ENCODE peak calls at places on chromosomes 3 and 15, in eight cellular contexts. P, I, V, M, K, B, N and O are unnamed samples.

GRCh38 chr3:129487183-129487867 is 41.1 kb upstream of the RHO start:
- DNase-seq in P (no peak), I (no peak), V (no peak), M (no peak), K (no peak), B (no peak), N (no peak), O (no peak)

GRCh38 chr3:49165771-49166751 is at the start of gene CCDC71:
- DNase-seq in P (peak; percentile 83), I (peak; percentile 72), V (peak; percentile 76), M (peak; percentile 98), K (peak; percentile 89), B (peak; percentile 51), N (peak; percentile 66), O (peak; percentile 63)

GRCh38 chr15:38843736-38844590 is 279.3 kb upstream of the RASGRP1 start:
- DNase-seq in P (no peak), I (no peak), V (no peak), M (peak; percentile 81), K (peak; percentile 26), B (peak; percentile 81), N (no peak), O (no peak)

GRCh38 chr15:23686466-23687142 is 501 bp downstream of the NDN start:
- DNase-seq in P (no peak), I (no peak), V (no peak), M (peak; percentile 53), K (peak; percentile 23), B (peak; percentile 4), N (peak; percentile 21), O (no peak)

GRCh38 chr3:117407317-117407716 is 697.7 kb downstream of the TUSC7 start:
- DNase-seq in P (no peak), I (no peak), V (no peak), M (peak; percentile 39), K (peak; percentile 18), B (peak; percentile 27), N (peak; percentile 13), O (peak; percentile 35)

GRCh38 chr15:78977091-78977571 is 32.3 kb upstream of the CTSH start:
- DNase-seq in P (no peak), I (no peak), V (no peak), M (no peak), K (no peak), B (no peak), N (no peak), O (no peak)

GRCh38 chr3:124461838-124462632 is 268.2 kb upstream of the UMPS start:
- DNase-seq in P (no peak), I (no peak), V (no peak), M (no peak), K (no peak), B (no peak), N (no peak), O (no peak)

GRCh38 chr15:101642361-101642760 is 9.8 kb downstream of the TM2D3 start:
- DNase-seq in P (no peak), I (no peak), V (no peak), M (no peak), K (no peak), B (no peak), N (no peak), O (no peak)

GRCh38 chr3:127734754-127735473 is 62.2 kb downstream of the ABTB1 start:
- DNase-seq in P (peak; percentile 64), I (no peak), V (no peak), M (peak; percentile 95), K (peak; percentile 43), B (peak; percentile 98), N (no peak), O (peak; percentile 68)

GRCh38 chr15:84725001-84725491 is 9.1 kb upstream of the SEC11A start:
- DNase-seq in P (no peak), I (no peak), V (no peak), M (peak; percentile 76), K (no peak), B (peak; percentile 15), N (no peak), O (no peak)

GRCh38 chr15:52652984-52653383 is 26.2 kb downstream of the ATOSA start:
- DNase-seq in P (no peak), I (no peak), V (no peak), M (no peak), K (peak; percentile 18), B (peak; percentile 92), N (no peak), O (no peak)

GRCh38 chr15:36964626-36965025 is 135.7 kb downstream of the MEIS2 start:
- DNase-seq in P (no peak), I (no peak), V (no peak), M (no peak), K (no peak), B (no peak), N (no peak), O (no peak)

GRCh38 chr3:41073190-41073589 is 126.1 kb upstream of the CTNNB1 start:
- DNase-seq in P (no peak), I (no peak), V (no peak), M (no peak), K (no peak), B (no peak), N (no peak), O (peak; percentile 49)

GRCh38 chr15:67077641-67078215 is 12.3 kb downstream of the SMAD3 start:
- DNase-seq in P (no peak), I (no peak), V (no peak), M (peak; percentile 71), K (no peak), B (no peak), N (no peak), O (no peak)

GRCh38 chr3:101248786-101249185 is 71.6 kb downstream of the IMPG2 start:
- DNase-seq in P (no peak), I (no peak), V (no peak), M (no peak), K (no peak), B (no peak), N (peak; percentile 8), O (no peak)

DNA sequence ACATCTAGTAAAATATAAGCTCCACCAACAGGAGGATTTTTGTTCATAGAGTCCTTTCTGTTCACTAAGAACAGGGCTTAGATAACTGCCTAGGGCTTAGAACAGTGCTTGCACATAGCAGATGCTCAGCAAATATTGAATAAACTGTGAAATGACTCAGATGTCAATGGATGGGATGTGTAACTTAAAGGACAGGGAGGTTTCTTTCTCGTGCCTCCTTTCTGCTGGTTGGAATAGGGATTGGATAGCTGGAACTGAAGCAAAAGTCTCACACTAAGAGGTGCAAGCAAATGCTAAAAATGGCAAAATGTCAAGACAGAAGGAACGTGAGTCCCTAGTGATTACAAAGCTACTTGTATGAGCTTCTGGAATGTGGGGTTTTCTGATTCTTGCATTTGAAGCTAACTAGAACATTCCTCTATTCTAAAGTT is 392.8 kb upstream of the WNT5A start:
- DNase-seq in P (no peak), I (no peak), V (no peak), M (no peak), K (no peak), B (peak; percentile 65), N (no peak), O (peak; percentile 33)
- TF ChIP-seq CTCF in P (no peak), I (no peak), V (no peak), M (no peak), K (no peak), B (no peak), N (no peak), O (no peak)

DNA sequence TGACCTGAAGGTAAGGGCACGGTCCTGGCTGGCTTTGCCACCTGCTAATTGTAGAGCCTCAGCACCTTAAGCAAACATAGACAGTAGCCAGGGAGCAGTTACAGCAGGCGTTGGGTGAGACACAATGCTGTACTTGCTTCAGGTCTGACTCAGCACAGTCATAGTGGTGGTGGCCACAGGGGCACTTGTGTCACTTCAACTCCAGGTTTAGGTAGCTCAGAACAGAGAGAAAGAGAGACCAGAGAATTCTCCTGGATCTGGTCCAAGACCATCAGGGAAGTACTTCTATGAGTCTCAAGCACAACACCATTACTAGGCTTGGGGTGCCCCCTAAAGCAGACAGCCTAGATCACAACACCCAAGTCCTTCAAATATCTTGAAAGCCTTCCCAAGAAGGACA is 204.4 kb downstream of the OTOL1 start:
- DNase-seq in P (no peak), I (no peak), V (no peak), M (no peak), K (peak; percentile 11), B (no peak), N (peak; percentile 4), O (peak; percentile 22)
- TF ChIP-seq CTCF in P (no peak), I (no peak), V (no peak), M (no peak), K (no peak), B (no peak), N (no peak), O (no peak)

GRCh38 chr15:48644827-48645557 is 517 bp downstream of the FBN1 start:
- DNase-seq in P (peak; percentile 50), I (no peak), V (peak; percentile 58), M (peak; percentile 75), K (peak; percentile 53), B (peak; percentile 62), N (peak; percentile 62), O (peak; percentile 50)

GRCh38 chr15:48646364-48646763 is 855 bp upstream of the FBN1 start:
- DNase-seq in P (no peak), I (no peak), V (peak; percentile 31), M (no peak), K (no peak), B (no peak), N (no peak), O (no peak)

GRCh38 chr15:48645558-48646330 is at the start of gene FBN1:
- DNase-seq in P (peak; percentile 74), I (no peak), V (peak; percentile 81), M (peak; percentile 97), K (peak; percentile 84), B (peak; percentile 90), N (peak; percentile 72), O (peak; percentile 59)

GRCh38 chr15:48650931-48651330 is 5.4 kb upstream of the FBN1 start:
- DNase-seq in P (no peak), I (no peak), V (no peak), M (no peak), K (no peak), B (no peak), N (no peak), O (no peak)

GRCh38 chr15:48647963-48648362 is 2.5 kb upstream of the FBN1 start:
- DNase-seq in P (no peak), I (no peak), V (no peak), M (peak; percentile 77), K (no peak), B (peak; percentile 56), N (peak; percentile 34), O (peak; percentile 8)
- TF ChIP-seq CTCF in P (no peak), I (no peak), V (no peak), M (peak; percentile 42), K (peak; percentile 5), B (peak; percentile 38), N (no peak), O (no peak)

DNA sequence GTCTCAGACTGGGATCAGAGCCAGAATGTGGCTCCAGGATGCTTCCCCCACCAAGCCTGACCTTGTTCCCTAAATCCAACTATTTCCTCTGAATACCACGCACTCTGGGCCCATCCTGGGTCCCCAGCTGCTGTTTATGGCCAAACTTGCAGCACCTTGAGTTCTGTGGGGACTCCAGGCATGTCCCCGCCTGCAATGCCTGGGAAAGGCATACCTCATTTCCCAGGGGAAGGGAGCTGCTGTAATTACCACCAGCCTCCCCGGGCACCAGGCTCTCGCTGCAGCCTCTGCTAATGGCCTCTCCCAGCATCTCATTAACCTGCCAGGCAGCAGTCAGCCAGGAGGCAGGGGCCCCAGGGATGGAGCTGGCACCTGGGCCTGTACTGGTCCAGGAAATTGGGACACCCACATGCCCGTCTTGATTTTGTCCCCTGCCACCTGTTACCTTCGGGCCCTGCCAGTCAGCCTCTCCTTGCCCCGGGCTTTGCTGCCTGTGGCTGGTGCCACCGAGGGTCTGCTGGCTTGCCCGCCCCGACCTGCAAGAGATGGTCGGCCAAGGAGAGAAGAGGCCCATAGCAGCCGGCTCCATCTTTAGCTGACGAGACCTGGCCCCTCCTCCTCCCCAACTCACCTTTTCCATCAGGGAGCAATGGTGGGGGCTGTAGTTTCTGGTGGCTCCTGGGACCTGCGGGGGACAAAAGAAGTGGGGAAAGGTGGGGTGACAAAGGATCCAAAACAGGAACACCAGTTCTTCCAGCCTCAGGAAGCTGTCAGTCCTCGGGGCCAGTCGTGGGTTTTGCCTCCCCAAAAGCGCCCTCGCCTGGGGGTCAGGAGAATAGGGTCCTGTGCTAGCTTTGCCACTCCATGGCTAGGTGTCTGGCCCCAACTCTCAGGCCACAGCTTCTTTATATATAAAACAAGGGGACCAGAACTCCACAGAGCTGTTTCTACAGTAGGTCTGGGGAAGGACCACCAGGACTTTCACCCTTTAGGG is 4.3 kb downstream of the CCDC9B start:
- DNase-seq in P (no peak), I (no peak), V (no peak), M (peak; percentile 73), K (no peak), B (no peak), N (peak; percentile 43), O (no peak)
- TF ChIP-seq CTCF in P (no peak), I (no peak), V (no peak), M (no peak), K (no peak), B (no peak), N (no peak), O (no peak)